ENCODE peak calls at places on chromosome 19, in eight cellular contexts. J is PC-3, A is cardiac fibroblast, C is EL, Z is T-helper 2 cell, R is neuronal stem cell, F is colonic mucosa, H is upper lobe of right lung. M is an unnamed sample.

GRCh38 chr19:1822210-1822609 is 10.1 kb upstream of the ATP8B3 start:
- DNase-seq in H (no peak), R (no peak), Z (no peak), C (no peak), F (no peak), A (no peak), J (no peak), M (no peak)

GRCh38 chr19:867301-867793 is 7.9 kb downstream of the CFD start:
- DNase-seq in R (no peak), F (no peak), J (no peak), A (no peak), C (no peak), H (no peak), Z (no peak), M (no peak)

GRCh38 chr19:29277107-29277506 is 64.2 kb upstream of the UQCRFS1 start:
- DNase-seq in Z (peak; percentile 23), C (peak; percentile 53), R (no peak), F (no peak), H (peak; percentile 31), J (no peak), A (no peak), M (no peak)

GRCh38 chr19:54817670-54818536 is 1.6 kb downstream of the KIR3DL1 start:
- DNase-seq in J (no peak), Z (no peak), C (no peak), A (no peak), R (no peak), H (no peak), F (no peak), M (no peak)

GRCh38 chr19:11130824-11131455 is 24.6 kb downstream of the SPC24 start:
- DNase-seq in A (peak; percentile 79), C (peak; percentile 72), Z (peak; percentile 59), H (peak; percentile 83), J (peak; percentile 87), F (peak; percentile 84), R (no peak), M (peak; percentile 93)

GRCh38 chr19:33671211-33671610 is 49.5 kb downstream of the CHST8 start:
- DNase-seq in H (no peak), C (no peak), R (no peak), F (no peak), A (no peak), Z (no peak), J (no peak), M (no peak)

GRCh38 chr19:47719047-47719885 is 6.0 kb downstream of the EHD2 start:
- DNase-seq in A (peak; percentile 98), R (no peak), C (peak; percentile 100), J (no peak), H (peak; percentile 80), F (peak; percentile 61), Z (no peak), M (peak; percentile 95)

GRCh38 chr19:33462112-33462726 is 59.4 kb downstream of the PEPD start:
- DNase-seq in H (peak; percentile 53), F (no peak), Z (no peak), A (no peak), R (no peak), J (no peak), C (no peak), M (no peak)

GRCh38 chr19:4580961-4581380 is 21.5 kb upstream of the SEMA6B start:
- DNase-seq in C (no peak), F (no peak), J (no peak), Z (no peak), H (no peak), R (no peak), A (no peak), M (no peak)

GRCh38 chr19:58409010-58409790 is 751 bp downstream of the ZNF584 start:
- DNase-seq in J (peak; percentile 56), R (no peak), Z (no peak), A (peak; percentile 36), F (no peak), C (peak; percentile 53), H (peak; percentile 73), M (no peak)

GRCh38 chr19:1945899-1946298 is 4.9 kb downstream of the CSNK1G2 start:
- DNase-seq in J (peak; percentile 61), F (peak; percentile 58), H (peak; percentile 72), A (peak; percentile 22), C (peak; percentile 18), Z (peak; percentile 34), R (no peak), M (no peak)

GRCh38 chr19:8255426-8256125 is 46.4 kb downstream of the CERS4 start:
- DNase-seq in C (no peak), Z (no peak), A (no peak), R (no peak), H (no peak), F (no peak), J (no peak), M (no peak)

GRCh38 chr19:13718733-13719132 is 45.6 kb upstream of the MRI1 start:
- DNase-seq in C (peak; percentile 77), H (no peak), A (peak; percentile 64), F (peak; percentile 31), J (peak; percentile 89), Z (no peak), R (peak; percentile 31), M (no peak)

GRCh38 chr19:402786-403185 is 6.2 kb downstream of the C2CD4C start:
- DNase-seq in C (no peak), Z (no peak), J (no peak), F (no peak), H (no peak), R (no peak), A (no peak), M (no peak)

GRCh38 chr19:28980236-28980868 is 232.6 kb downstream of the UQCRFS1 start:
- DNase-seq in F (no peak), H (no peak), C (peak; percentile 62), A (peak; percentile 49), Z (no peak), R (no peak), J (no peak), M (no peak)

GRCh38 chr19:33040994-33041827 is 23.5 kb downstream of the RHPN2 start:
- DNase-seq in C (no peak), H (no peak), F (peak; percentile 83), R (no peak), J (peak; percentile 96), Z (no peak), A (peak; percentile 61), M (no peak)

GRCh38 chr19:34179066-34179465 is 6.8 kb downstream of the LSM14A start:
- DNase-seq in C (no peak), J (no peak), Z (no peak), R (no peak), A (no peak), F (no peak), H (no peak), M (no peak)

GRCh38 chr19:46209051-46209450 is 20.5 kb upstream of the IGFL1 start:
- DNase-seq in C (no peak), Z (no peak), F (no peak), H (no peak), J (peak; percentile 49), A (no peak), R (no peak), M (no peak)

GRCh38 chr19:53864308-53864836 is 3.3 kb upstream of the MYADM start:
- DNase-seq in Z (no peak), R (no peak), F (peak; percentile 78), C (no peak), J (peak; percentile 80), H (no peak), A (no peak), M (no peak)

GRCh38 chr19:32201661-32202060 is 143.7 kb upstream of the ZNF507 start:
- DNase-seq in C (no peak), R (no peak), F (no peak), Z (no peak), J (no peak), A (no peak), H (no peak), M (no peak)

GRCh38 chr19:1977116-1977515 is 36.1 kb downstream of the CSNK1G2 start:
- DNase-seq in F (no peak), H (no peak), J (no peak), C (no peak), R (no peak), A (no peak), Z (no peak), M (no peak)

GRCh38 chr19:16001481-16002312 is 52.9 kb downstream of the OR10H4 start:
- DNase-seq in H (no peak), C (peak; percentile 66), Z (no peak), J (peak; percentile 15), A (peak; percentile 80), R (no peak), F (no peak), M (no peak)

GRCh38 chr19:45792482-45793177 is at the start of gene DMWD:
- DNase-seq in C (peak; percentile 98), Z (peak; percentile 99), F (peak; percentile 100), H (peak; percentile 99), R (peak; percentile 100), A (peak; percentile 99), J (peak; percentile 96), M (peak; percentile 100)

GRCh38 chr19:43784251-43784980 is 3.6 kb upstream of the KCNN4 start:
- DNase-seq in Z (peak; percentile 41), F (peak; percentile 73), J (peak; percentile 87), A (peak; percentile 75), H (no peak), R (no peak), C (peak; percentile 88), M (no peak)

GRCh38 chr19:28303502-28303901 is 909.4 kb downstream of the UQCRFS1 start:
- DNase-seq in J (no peak), A (no peak), R (no peak), H (no peak), Z (no peak), C (no peak), F (no peak), M (no peak)

GRCh38 chr19:50435627-50436026 is 2.9 kb downstream of the MYBPC2 start:
- DNase-seq in Z (no peak), R (no peak), H (no peak), J (no peak), A (no peak), C (no peak), F (no peak), M (no peak)

GRCh38 chr19:35248310-35249145 is at the start of gene LSR:
- DNase-seq in Z (peak; percentile 61), A (no peak), F (peak; percentile 92), J (peak; percentile 84), R (peak; percentile 88), H (peak; percentile 94), C (no peak), M (peak; percentile 88)

GRCh38 chr19:40420766-40421467 is 4.9 kb downstream of the SERTAD1 start:
- DNase-seq in A (peak; percentile 96), H (peak; percentile 97), Z (peak; percentile 59), C (peak; percentile 95), R (peak; percentile 88), J (peak; percentile 93), F (peak; percentile 95), M (peak; percentile 96)

M was measured in suprapubic skin.